ENCODE peak calls at places on chromosomes 13 and 19, in seven cellular contexts. R is HFF-Myc, S is ovary, O is AG04450, B is lower leg skin, T is AG10803, A is heart left ventricle. C is an unnamed sample.

GRCh38 chr13:44969858-44970484 is 19.3 kb downstream of the NUFIP1 start:
- DNase-seq in S (no peak), R (peak), B (no peak), A (no peak), O (peak), T (peak), C (peak)

GRCh38 chr19:1700733-1701663 is 48.6 kb upstream of the TCF3 start:
- DNase-seq in S (no peak), B (no peak), O (no peak), T (no peak), A (no peak), R (no peak), C (no peak)

GRCh38 chr13:24224232-24224680 is 63.7 kb downstream of the SPATA13 start:
- DNase-seq in S (no peak), T (no peak), B (no peak), O (no peak), R (no peak), A (no peak), C (no peak)

GRCh38 chr19:48501446-48501960 is 10.1 kb downstream of the LMTK3 start:
- DNase-seq in A (no peak), R (no peak), S (no peak), O (no peak), B (no peak), T (no peak), C (no peak)

GRCh38 chr19:5661483-5661882 is 18.8 kb downstream of the MICOS13 start:
- DNase-seq in A (no peak), R (no peak), B (no peak), O (no peak), T (no peak), S (no peak), C (no peak)

GRCh38 chr13:38685974-38686571 is 804 bp upstream of the FREM2 start:
- DNase-seq in O (no peak), S (no peak), R (no peak), T (no peak), A (no peak), B (no peak), C (peak)

GRCh38 chr13:44197791-44198770 is 175.5 kb upstream of the SERP2 start:
- DNase-seq in R (no peak), A (no peak), T (no peak), S (no peak), B (no peak), O (no peak), C (no peak)

GRCh38 chr19:58558066-58558622 is at the start of gene UBE2M:
- DNase-seq in T (peak), A (peak), R (no peak), O (no peak), B (peak), S (peak), C (peak)

GRCh38 chr13:111245781-111246384 is 74.6 kb upstream of the TEX29 start:
- DNase-seq in S (no peak), O (no peak), T (peak), R (no peak), B (no peak), A (no peak), C (peak)

GRCh38 chr13:51134763-51135365 is 23.8 kb upstream of the C13orf42 start:
- DNase-seq in S (no peak), O (no peak), B (no peak), A (no peak), T (no peak), R (no peak), C (no peak)

GRCh38 chr13:20191902-20192469 is 752 bp downstream of the GJB2 start:
- DNase-seq in O (no peak), A (no peak), R (no peak), S (no peak), T (no peak), B (peak), C (peak)

GRCh38 chr19:43595999-43596841 is at the start of the genes IRGQ and ZNF576:
- DNase-seq in T (peak), A (peak), R (peak), O (peak), B (peak), S (peak), C (peak)
- TF ChIP-seq CTCF in T (peak), A (no peak), R (no peak), O (peak), B (peak), S (no peak), C (no peak)

GRCh38 chr19:32041681-32042292 is 303.6 kb upstream of the ZNF507 start:
- DNase-seq in B (no peak), R (no peak), T (peak), S (peak), O (no peak), A (peak), C (peak)
- H3K4me3 ChIP-seq in B (no peak), R (no peak), T (no peak), S (peak), O (no peak), A (peak), C (no peak)

DNA sequence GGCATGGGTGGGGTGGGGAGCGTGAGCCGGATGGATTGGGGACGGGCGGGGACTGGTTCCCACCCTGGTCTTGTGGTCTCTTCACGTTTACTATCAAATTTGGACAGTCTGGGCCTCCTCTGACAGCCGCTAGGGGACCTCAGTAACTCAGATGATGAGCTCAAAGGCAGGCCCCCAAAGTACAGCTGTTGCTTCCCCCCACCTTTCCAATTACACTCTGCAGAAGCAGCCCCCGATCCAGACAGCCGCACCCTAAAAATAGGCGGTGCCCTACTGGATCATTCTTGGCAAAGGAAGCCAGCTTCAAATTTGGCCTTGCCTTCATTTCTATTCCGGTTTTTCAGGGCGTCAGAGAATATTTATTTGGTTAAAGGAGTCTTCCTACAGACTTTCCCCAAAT is 1.9 kb upstream of the FOXO1 start:
- DNase-seq in T (no peak), O (no peak), S (peak), R (no peak), B (peak), A (peak), C (no peak)
- TF ChIP-seq CTCF in T (peak), O (peak), S (no peak), R (peak), B (no peak), A (peak), C (peak)

DNA sequence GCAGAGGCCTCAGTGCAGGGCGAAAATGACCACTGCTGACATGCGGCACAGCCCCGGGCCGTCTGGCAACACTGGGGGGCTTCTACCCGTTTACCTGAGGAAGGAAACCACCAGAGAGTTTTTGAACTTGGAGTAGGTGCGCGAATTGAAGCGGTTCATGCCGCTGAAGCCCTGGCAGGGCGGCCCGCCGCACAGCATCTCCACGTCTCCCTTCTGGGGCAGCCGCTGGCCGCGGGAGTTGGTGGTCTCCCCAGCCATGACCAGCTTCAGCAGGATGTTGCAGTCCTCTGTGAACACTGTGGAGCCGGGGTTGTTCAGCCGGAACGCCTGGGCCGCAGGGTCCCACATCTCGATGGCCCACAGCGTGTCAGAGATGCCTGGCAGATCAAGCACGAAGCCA is 20.3 kb upstream of the EIF3G start:
- DNase-seq in R (no peak), A (no peak), O (no peak), B (no peak), S (no peak), T (no peak), C (no peak)
- H3K4me3 ChIP-seq in R (no peak), A (no peak), O (no peak), B (no peak), S (no peak), T (no peak), C (no peak)